ENCODE peak calls at places on chromosomes 11 and 22, in four cellular contexts. X, L, W and A are unnamed samples.

GRCh38 chr11:130178992-130179391 is 19.4 kb downstream of the ST14 start:
- DNase-seq in X (no peak), L (no peak), W (no peak), A (no peak)

GRCh38 chr11:8913961-8914660 is 3.1 kb downstream of the AKIP1 start:
- DNase-seq in X (no peak), L (peak; percentile 64), W (no peak), A (no peak)

GRCh38 chr11:20342347-20343279 is 20.9 kb upstream of the HTATIP2 start:
- DNase-seq in X (no peak), L (no peak), W (no peak), A (no peak)

GRCh38 chr11:121567988-121568387 is 115.2 kb upstream of the SORL1-AS1 start:
- DNase-seq in X (no peak), L (no peak), W (no peak), A (no peak)

GRCh38 chr11:116653206-116653605 is 119.6 kb downstream of the BUD13 start:
- DNase-seq in X (no peak), L (no peak), W (no peak), A (no peak)

GRCh38 chr11:124867700-124868099 is 2.5 kb downstream of the ROBO3 start:
- DNase-seq in X (no peak), L (peak; percentile 49), W (no peak), A (peak; percentile 16)

GRCh38 chr11:132080121-132080520 is 709.7 kb downstream of the NTM start:
- DNase-seq in X (no peak), L (no peak), W (no peak), A (no peak)

GRCh38 chr22:28937206-28938025 is 54.0 kb downstream of the ZNRF3 start:
- DNase-seq in X (no peak), L (no peak), W (no peak), A (no peak)

GRCh38 chr11:34977039-34977906 is 60.9 kb downstream of the PDHX start:
- DNase-seq in X (no peak), L (peak; percentile 52), W (no peak), A (peak; percentile 87)

GRCh38 chr11:36372101-36372767 is 76.1 kb downstream of the PRR5L start:
- DNase-seq in X (no peak), L (peak; percentile 95), W (no peak), A (peak; percentile 73)

GRCh38 chr11:78791254-78791653 is 216.6 kb upstream of the NARS2 start:
- DNase-seq in X (no peak), L (peak; percentile 7), W (no peak), A (no peak)

GRCh38 chr11:119891392-119891791 is 162.4 kb upstream of the NECTIN1 start:
- DNase-seq in X (no peak), L (no peak), W (no peak), A (no peak)

GRCh38 chr11:87851234-87851633 is 324.0 kb downstream of the RAB38 start:
- DNase-seq in X (no peak), L (no peak), W (no peak), A (peak; percentile 34)

GRCh38 chr22:38952382-38952993 is 4.9 kb upstream of the APOBEC3A start:
- DNase-seq in X (peak; percentile 38), L (no peak), W (no peak), A (no peak)

GRCh38 chr11:130771708-130772107 is 144.6 kb downstream of the SNX19 start:
- DNase-seq in X (no peak), L (peak; percentile 44), W (no peak), A (no peak)

DNA sequence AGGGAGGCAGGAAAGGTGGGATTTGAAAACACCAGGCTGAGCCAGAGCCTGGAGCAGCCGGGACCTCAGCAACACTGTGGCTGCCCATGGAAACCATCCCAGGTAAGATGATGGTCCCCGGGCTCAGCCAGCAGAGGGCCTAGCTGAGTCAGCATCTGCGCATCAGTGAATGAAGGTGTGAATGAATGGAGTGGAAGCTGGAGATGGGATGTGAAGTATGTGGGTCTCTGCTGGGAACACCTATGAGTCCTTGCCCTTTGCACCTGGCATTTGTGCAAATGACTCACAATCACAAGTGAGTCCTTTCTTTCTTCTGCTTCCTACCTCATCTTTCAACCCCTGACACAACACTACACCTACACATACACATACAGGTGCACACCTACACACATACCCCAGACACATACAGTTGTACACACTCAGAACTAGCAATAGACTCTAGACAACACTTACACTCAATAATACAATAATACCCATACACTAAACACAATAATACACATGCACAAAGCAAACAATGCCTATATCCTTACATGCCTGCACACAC is 62.8 kb upstream of the PRDM11 start:
- DNase-seq in X (no peak), L (no peak), W (no peak), A (no peak)
- TF ChIP-seq CTCF in X (no peak), L (peak; percentile 46), W (no peak), A (peak; percentile 60)

DNA sequence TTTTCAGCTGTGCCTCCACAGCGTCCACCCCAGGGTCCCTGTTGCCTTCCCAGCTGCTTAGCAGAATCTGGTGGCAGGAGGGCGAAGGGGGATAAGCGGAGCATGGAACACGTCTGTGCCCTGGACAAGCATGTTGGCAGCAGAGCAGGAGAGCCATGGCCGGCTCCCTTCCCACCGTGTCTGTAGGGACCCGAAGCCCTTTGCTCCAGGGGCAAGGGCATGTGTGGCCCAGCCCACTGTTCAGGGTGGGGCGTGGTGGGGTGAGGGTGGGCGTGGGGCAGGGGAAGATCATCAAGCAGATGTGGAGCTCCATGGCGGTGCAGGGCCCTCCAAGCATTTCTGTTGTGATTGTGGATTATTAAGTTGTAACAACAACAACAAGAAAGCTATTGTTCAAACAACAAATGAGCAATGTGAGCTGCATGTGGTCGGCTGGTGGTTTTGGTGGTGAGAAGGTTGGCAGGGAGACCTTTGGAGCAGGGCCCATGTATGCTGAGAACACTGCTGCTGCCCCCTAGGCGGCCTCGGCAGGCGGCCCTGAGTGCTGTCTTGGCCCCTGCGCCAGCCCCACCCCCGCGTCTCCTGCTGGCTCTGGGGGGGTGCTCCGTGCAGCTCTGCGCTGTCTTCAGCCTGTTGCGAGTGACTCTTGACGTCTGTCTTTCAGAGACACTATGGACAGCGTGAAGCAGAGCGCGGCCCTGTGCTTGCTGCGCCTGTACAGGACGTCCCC is 50.9 kb downstream of the AP2A2 start:
- DNase-seq in X (no peak), L (peak; percentile 61), W (no peak), A (no peak)
- TF ChIP-seq CTCF in X (no peak), L (no peak), W (no peak), A (no peak)

GRCh38 chr11:68870470-68870869 is 28.8 kb upstream of the CPT1A start:
- DNase-seq in X (no peak), L (peak; percentile 24), W (peak; percentile 24), A (no peak)
- TF ChIP-seq CTCF in X (no peak), L (peak; percentile 1), W (no peak), A (peak; percentile 25)

GRCh38 chr11:101723371-101723770 is 139.6 kb upstream of the TRPC6 start:
- DNase-seq in X (no peak), L (no peak), W (no peak), A (no peak)

GRCh38 chr11:101718406-101718805 is 134.6 kb upstream of the TRPC6 start:
- DNase-seq in X (no peak), L (peak; percentile 1), W (no peak), A (no peak)

GRCh38 chr11:101715281-101715680 is 131.5 kb upstream of the TRPC6 start:
- DNase-seq in X (no peak), L (no peak), W (no peak), A (no peak)

GRCh38 chr11:101717621-101718020 is 133.8 kb upstream of the TRPC6 start:
- DNase-seq in X (no peak), L (no peak), W (no peak), A (no peak)

GRCh38 chr11:101721270-101721669 is 137.5 kb upstream of the TRPC6 start:
- DNase-seq in X (no peak), L (no peak), W (no peak), A (no peak)
- TF ChIP-seq CTCF in X (no peak), L (no peak), W (no peak), A (no peak)

GRCh38 chr11:33258631-33259184 is 1.5 kb downstream of the HIPK3 start:
- DNase-seq in X (no peak), L (peak; percentile 72), W (no peak), A (peak; percentile 37)

GRCh38 chr11:33257897-33258630 is 883 bp downstream of the HIPK3 start:
- DNase-seq in X (peak; percentile 95), L (peak; percentile 97), W (peak; percentile 87), A (peak; percentile 65)

GRCh38 chr11:33256031-33256807 is 962 bp upstream of the HIPK3 start:
- DNase-seq in X (no peak), L (no peak), W (no peak), A (no peak)

GRCh38 chr11:33256808-33257159 is 397 bp upstream of the HIPK3 start:
- DNase-seq in X (no peak), L (no peak), W (no peak), A (no peak)

DNA sequence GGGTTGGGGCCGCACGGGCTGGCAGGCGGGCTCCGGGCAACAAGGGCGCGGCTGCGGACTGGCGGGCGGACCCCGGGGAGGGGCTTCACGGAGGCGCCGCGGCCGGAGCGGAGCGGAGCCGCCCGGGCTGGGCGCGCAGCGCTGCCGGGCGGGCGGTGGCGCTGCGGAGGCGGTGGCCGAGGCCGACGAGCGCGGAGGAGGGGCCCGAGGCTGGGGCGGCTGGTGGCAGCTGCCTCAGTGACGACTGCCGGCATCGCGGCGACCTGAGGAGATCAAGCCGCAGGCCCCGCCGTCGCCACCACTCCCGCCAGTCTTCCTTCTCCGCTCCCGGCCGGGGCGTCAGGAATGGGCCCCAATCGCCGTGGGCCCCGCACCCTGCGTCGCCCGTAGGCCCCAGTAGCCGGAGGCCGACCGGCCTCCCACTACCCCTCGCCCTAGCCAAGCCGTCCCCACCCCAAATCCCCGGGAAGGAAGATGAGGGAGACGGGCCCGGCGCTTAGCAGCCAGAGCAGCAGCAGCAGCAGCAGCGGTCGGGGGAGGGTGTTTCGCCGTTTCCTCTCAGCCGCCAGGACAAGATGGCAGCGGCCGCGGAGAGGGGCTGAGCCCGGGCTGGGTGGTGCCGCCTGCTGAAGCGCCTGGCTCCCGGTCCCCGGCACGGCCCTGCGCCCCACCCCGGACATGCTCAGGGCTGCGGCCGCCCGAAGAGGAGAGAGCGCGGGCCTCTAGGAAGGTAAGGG is at the start of gene HIPK3:
- DNase-seq in X (peak; percentile 91), L (peak; percentile 91), W (peak; percentile 91), A (peak; percentile 49)
- TF ChIP-seq CTCF in X (peak; percentile 27), L (no peak), W (peak; percentile 65), A (no peak)

DNA sequence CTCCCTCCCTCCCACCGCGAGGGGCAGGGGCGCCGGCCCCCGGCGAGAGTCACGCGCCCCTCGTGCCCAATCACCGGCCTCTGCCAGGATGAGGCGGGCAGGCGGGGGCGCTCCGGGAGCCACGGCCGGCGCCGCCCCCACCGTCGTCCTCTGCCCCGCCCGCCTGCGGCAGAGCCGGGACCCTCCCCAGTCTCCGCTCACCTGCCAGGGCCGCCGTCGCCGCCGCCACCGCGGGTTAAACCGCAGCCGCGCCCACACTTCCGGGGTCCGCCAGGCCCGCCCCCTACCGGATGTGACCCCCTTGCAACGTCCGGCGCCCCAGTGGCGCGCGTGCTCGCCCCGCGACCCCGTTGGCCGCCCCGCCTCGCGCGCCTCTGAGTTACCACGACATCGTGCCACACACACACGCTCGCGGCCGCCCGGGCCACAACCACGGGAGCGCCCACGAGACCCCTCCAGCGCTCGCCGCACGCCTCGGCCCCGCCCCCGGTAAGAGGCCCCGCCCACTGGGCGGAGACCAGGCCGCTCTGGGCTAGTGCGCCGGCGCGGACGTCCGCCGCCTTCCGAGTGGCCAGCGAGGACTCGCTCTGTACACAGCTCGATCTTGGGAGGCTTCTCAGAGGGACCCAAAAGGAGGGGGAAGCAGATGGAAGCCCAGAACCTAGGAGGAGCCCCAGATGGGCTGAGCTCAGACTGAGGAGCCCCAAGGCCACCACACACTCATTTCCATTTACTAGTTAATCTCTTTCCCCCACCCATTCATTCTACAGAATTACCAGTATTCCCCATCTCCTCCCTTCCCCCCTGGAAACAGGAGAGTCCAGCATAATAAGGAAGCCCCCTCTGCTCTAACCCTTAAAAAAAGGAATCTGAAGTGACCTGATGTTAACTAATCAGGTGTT is at the start of gene VPS37C:
- DNase-seq in X (peak; percentile 93), L (peak; percentile 91), W (peak; percentile 95), A (peak; percentile 77)
- TF ChIP-seq CTCF in X (peak; percentile 45), L (no peak), W (no peak), A (peak; percentile 75)